ENCODE peak calls at places on chromosome 15, in four cellular contexts. B is GM10248; O is activated naive CD4-positive, alpha-beta T cell; L is T-helper 2 cell. I is an unnamed sample.

GRCh38 chr15:35111861-35112260 is 26.8 kb upstream of the NANOGP8 start:
- DNase-seq in B (no peak), O (no peak), L (no peak), I (no peak)

GRCh38 chr15:63232400-63232799 is 43.0 kb downstream of the RAB8B start:
- DNase-seq in O (no peak), L (no peak), B (no peak), I (no peak)

GRCh38 chr15:27490867-27491595 is 520.0 kb downstream of the GABRG3 start:
- DNase-seq in L (no peak), O (no peak), B (no peak), I (no peak)

GRCh38 chr15:90929709-90930019 is 2.7 kb downstream of the HDDC3 start:
- DNase-seq in O (no peak), B (no peak), L (no peak), I (no peak)

GRCh38 chr15:45199136-45199810 is 11.5 kb upstream of the SHF start:
- DNase-seq in L (no peak), B (no peak), O (peak), I (no peak)

GRCh38 chr15:101578443-101578894 is 73.7 kb downstream of the TM2D3 start:
- DNase-seq in O (no peak), L (no peak), B (peak), I (no peak)

GRCh38 chr15:72047020-72047419 is 70.9 kb downstream of the MYO9A start:
- DNase-seq in L (no peak), O (no peak), B (no peak), I (no peak)

GRCh38 chr15:60660290-60661051 is 181.5 kb upstream of the ICE2 start:
- DNase-seq in L (no peak), O (no peak), B (peak), I (no peak)

GRCh38 chr15:39242345-39242744 is 338.5 kb upstream of the THBS1 start:
- DNase-seq in B (no peak), L (no peak), O (no peak), I (no peak)

GRCh38 chr15:44340410-44340809 is 51.9 kb downstream of the GOLM2 start:
- DNase-seq in O (no peak), B (no peak), L (no peak), I (no peak)

GRCh38 chr15:68635142-68635541 is 56.3 kb downstream of the CORO2B start:
- DNase-seq in L (no peak), O (no peak), B (no peak), I (no peak)

GRCh38 chr15:58387130-58387529 is 44.7 kb upstream of the LIPC start:
- DNase-seq in B (no peak), L (no peak), O (no peak), I (no peak)

GRCh38 chr15:81160312-81161214 is 26.5 kb downstream of the CFAP161 start:
- DNase-seq in B (no peak), O (no peak), L (no peak), I (no peak)

GRCh38 chr15:39213385-39213840 is 367.5 kb upstream of the THBS1 start:
- DNase-seq in O (no peak), B (no peak), L (no peak), I (no peak)

GRCh38 chr15:66735909-66736305 is 33.9 kb downstream of the SMAD6 start:
- DNase-seq in B (no peak), L (no peak), O (no peak), I (no peak)

GRCh38 chr15:70197945-70198361 is 100.2 kb upstream of the TLE3 start:
- DNase-seq in L (no peak), B (no peak), O (no peak), I (no peak)

GRCh38 chr15:40063563-40064011 is 24.6 kb upstream of the SRP14 start:
- DNase-seq in B (no peak), O (no peak), L (no peak), I (no peak)

GRCh38 chr15:101138913-101139880 is 112.7 kb downstream of the CHSY1 start:
- DNase-seq in B (peak), O (no peak), L (no peak), I (no peak)

GRCh38 chr15:90177012-90177411 is 24.1 kb upstream of the SEMA4B start:
- DNase-seq in L (no peak), B (no peak), O (no peak), I (no peak)